ENCODE peak calls at places on chromosomes 16 and 17, in seven cellular contexts. One of them, this sample, is unnamed.

GRCh38 chr17:2086306-2086705 is 31.4 kb downstream of the HIC1 start:
- DNase-seq in sigmoid colon: no peak
- DNase-seq in skeletal muscle cell: no peak
- DNase-seq in fibroblast of the aortic adventitia: no peak
- DNase-seq in DND-41: no peak
- DNase-seq in iPS DF 6.9: no peak
- DNase-seq in AG09309: no peak
- DNase-seq in this sample: no peak

GRCh38 chr16:85891776-85892166 is 7.2 kb upstream of the IRF8 start:
- DNase-seq in sigmoid colon: no peak
- DNase-seq in skeletal muscle cell: no peak
- DNase-seq in fibroblast of the aortic adventitia: no peak
- DNase-seq in DND-41: no peak
- DNase-seq in iPS DF 6.9: no peak
- DNase-seq in AG09309: no peak
- DNase-seq in this sample: no peak

GRCh38 chr16:16073884-16074781 is 124.7 kb downstream of the ABCC1 start:
- DNase-seq in sigmoid colon: no peak
- DNase-seq in skeletal muscle cell: peak
- DNase-seq in fibroblast of the aortic adventitia: peak
- DNase-seq in DND-41: no peak
- DNase-seq in iPS DF 6.9: no peak
- DNase-seq in AG09309: peak
- DNase-seq in this sample: peak

GRCh38 chr17:17672453-17673368 is 8.5 kb upstream of the RAI1 start:
- DNase-seq in sigmoid colon: no peak
- DNase-seq in skeletal muscle cell: no peak
- DNase-seq in fibroblast of the aortic adventitia: no peak
- DNase-seq in DND-41: no peak
- DNase-seq in iPS DF 6.9: no peak
- DNase-seq in AG09309: no peak
- DNase-seq in this sample: no peak

GRCh38 chr17:78817123-78817522 is 23.5 kb downstream of the USP36 start:
- DNase-seq in sigmoid colon: no peak
- DNase-seq in skeletal muscle cell: no peak
- DNase-seq in fibroblast of the aortic adventitia: no peak
- DNase-seq in DND-41: peak
- DNase-seq in iPS DF 6.9: no peak
- DNase-seq in AG09309: no peak
- DNase-seq in this sample: no peak

GRCh38 chr17:77602062-77602746 is 356.3 kb upstream of the TNRC6C start:
- DNase-seq in sigmoid colon: peak
- DNase-seq in skeletal muscle cell: peak
- DNase-seq in fibroblast of the aortic adventitia: peak
- DNase-seq in DND-41: no peak
- DNase-seq in iPS DF 6.9: no peak
- DNase-seq in AG09309: peak
- DNase-seq in this sample: peak

GRCh38 chr16:897200-897543 is 73.6 kb downstream of the LMF1 start:
- DNase-seq in sigmoid colon: no peak
- DNase-seq in skeletal muscle cell: no peak
- DNase-seq in fibroblast of the aortic adventitia: no peak
- DNase-seq in DND-41: no peak
- DNase-seq in iPS DF 6.9: no peak
- DNase-seq in AG09309: no peak
- DNase-seq in this sample: no peak

GRCh38 chr17:4366312-4367063 is at the start of gene UBE2G1:
- DNase-seq in sigmoid colon: peak
- DNase-seq in skeletal muscle cell: peak
- DNase-seq in fibroblast of the aortic adventitia: peak
- DNase-seq in DND-41: peak
- DNase-seq in iPS DF 6.9: peak
- DNase-seq in AG09309: peak
- DNase-seq in this sample: peak

GRCh38 chr17:41335747-41336146 is 14.9 kb downstream of the KRT33A start:
- DNase-seq in sigmoid colon: no peak
- DNase-seq in skeletal muscle cell: no peak
- DNase-seq in fibroblast of the aortic adventitia: no peak
- DNase-seq in DND-41: no peak
- DNase-seq in iPS DF 6.9: no peak
- DNase-seq in AG09309: no peak
- DNase-seq in this sample: no peak
- H3K4me3 ChIP-seq in sigmoid colon: no peak
- H3K4me3 ChIP-seq in skeletal muscle cell: no peak
- H3K4me3 ChIP-seq in fibroblast of the aortic adventitia: no peak
- H3K4me3 ChIP-seq in DND-41: no peak
- H3K4me3 ChIP-seq in iPS DF 6.9: no peak
- H3K4me3 ChIP-seq in AG09309: no peak
- H3K4me3 ChIP-seq in this sample: no peak

DNA sequence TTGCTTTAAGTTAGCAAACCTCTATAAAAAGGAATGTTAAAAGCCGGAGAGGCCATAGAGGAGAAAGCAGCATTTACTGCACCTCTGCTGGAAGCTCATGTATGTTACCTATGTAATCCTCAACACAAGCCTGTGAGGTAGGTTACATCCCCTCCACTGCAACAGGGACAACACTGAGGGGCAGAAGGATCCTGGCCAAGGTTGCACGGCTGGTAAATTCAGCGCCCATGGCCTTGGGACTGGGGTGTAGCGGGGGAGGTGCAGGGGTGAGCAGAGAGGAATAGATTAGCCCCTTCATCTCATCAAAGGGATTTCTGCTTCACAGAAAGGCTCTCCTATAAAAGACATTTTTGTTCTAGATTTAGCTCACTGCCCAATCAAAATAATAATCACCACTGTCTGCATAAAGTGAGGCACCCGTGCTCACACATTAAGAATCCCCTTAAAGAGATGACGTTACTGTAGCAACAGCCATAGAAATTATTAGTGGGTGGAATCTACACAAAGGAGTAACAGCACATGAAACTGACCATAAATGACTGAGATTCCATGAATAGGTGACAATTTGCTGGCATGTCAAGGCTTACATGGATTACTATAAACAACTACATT is 3.3 kb downstream of the ZCCHC14 start:
- DNase-seq in sigmoid colon: no peak
- DNase-seq in skeletal muscle cell: no peak
- DNase-seq in fibroblast of the aortic adventitia: no peak
- DNase-seq in DND-41: no peak
- DNase-seq in iPS DF 6.9: no peak
- DNase-seq in AG09309: no peak
- DNase-seq in this sample: no peak
- H3K4me3 ChIP-seq in sigmoid colon: no peak
- H3K4me3 ChIP-seq in skeletal muscle cell: no peak
- H3K4me3 ChIP-seq in fibroblast of the aortic adventitia: peak
- H3K4me3 ChIP-seq in DND-41: no peak
- H3K4me3 ChIP-seq in iPS DF 6.9: no peak
- H3K4me3 ChIP-seq in AG09309: peak
- H3K4me3 ChIP-seq in this sample: no peak

GRCh38 chr16:31043352-31043751 is 10.0 kb downstream of the STX4 start:
- DNase-seq in sigmoid colon: no peak
- DNase-seq in skeletal muscle cell: no peak
- DNase-seq in fibroblast of the aortic adventitia: no peak
- DNase-seq in DND-41: no peak
- DNase-seq in iPS DF 6.9: no peak
- DNase-seq in AG09309: no peak
- DNase-seq in this sample: no peak
- H3K4me3 ChIP-seq in sigmoid colon: no peak
- H3K4me3 ChIP-seq in skeletal muscle cell: no peak
- H3K4me3 ChIP-seq in fibroblast of the aortic adventitia: no peak
- H3K4me3 ChIP-seq in DND-41: no peak
- H3K4me3 ChIP-seq in iPS DF 6.9: no peak
- H3K4me3 ChIP-seq in AG09309: no peak
- H3K4me3 ChIP-seq in this sample: no peak

DNA sequence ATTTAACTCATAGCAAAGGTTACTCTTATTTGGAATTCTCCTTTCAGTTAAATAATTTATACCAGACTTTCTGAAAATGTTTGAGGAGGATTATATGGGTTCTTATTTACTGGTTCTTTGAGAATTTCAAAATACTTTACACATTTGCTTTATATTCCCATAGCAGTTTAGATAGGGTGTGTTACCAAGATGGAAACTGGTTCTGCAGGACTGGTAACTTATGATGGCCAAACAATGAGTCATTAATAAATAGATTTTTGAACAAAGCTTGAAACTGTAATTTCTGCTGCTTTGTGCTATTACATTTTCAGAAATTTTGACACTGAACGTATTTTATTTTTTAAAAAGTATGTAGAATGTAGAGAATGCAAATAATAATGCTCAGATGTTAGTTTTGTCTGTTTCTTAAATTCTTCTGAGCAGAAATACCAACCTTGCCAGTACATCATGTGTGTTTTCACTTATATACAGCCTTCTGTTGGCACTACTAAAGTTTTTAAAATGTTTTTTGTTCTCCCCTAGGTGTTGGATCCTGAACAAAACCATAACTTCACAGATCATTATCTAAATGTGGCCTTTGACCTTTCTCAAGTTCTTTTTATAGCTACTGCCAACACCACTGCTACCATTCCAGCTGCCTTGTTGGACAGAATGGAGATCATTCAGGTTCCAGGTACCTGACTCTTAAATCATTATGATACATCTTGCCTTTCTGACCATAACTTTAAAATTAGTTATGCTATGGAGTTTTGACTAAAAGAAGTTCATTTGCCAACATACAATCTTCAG is 48.3 kb upstream of the ABCC11 start:
- DNase-seq in sigmoid colon: no peak
- DNase-seq in skeletal muscle cell: no peak
- DNase-seq in fibroblast of the aortic adventitia: no peak
- DNase-seq in DND-41: no peak
- DNase-seq in iPS DF 6.9: no peak
- DNase-seq in AG09309: no peak
- DNase-seq in this sample: no peak
- H3K4me3 ChIP-seq in sigmoid colon: no peak
- H3K4me3 ChIP-seq in skeletal muscle cell: no peak
- H3K4me3 ChIP-seq in fibroblast of the aortic adventitia: no peak
- H3K4me3 ChIP-seq in DND-41: no peak
- H3K4me3 ChIP-seq in iPS DF 6.9: no peak
- H3K4me3 ChIP-seq in AG09309: no peak
- H3K4me3 ChIP-seq in this sample: no peak

GRCh38 chr16:73066927-73067670 is 19.2 kb upstream of the ZFHX3 start:
- DNase-seq in sigmoid colon: peak
- DNase-seq in skeletal muscle cell: peak
- DNase-seq in fibroblast of the aortic adventitia: peak
- DNase-seq in DND-41: no peak
- DNase-seq in iPS DF 6.9: no peak
- DNase-seq in AG09309: no peak
- DNase-seq in this sample: peak
- H3K4me3 ChIP-seq in sigmoid colon: no peak
- H3K4me3 ChIP-seq in skeletal muscle cell: peak
- H3K4me3 ChIP-seq in fibroblast of the aortic adventitia: no peak
- H3K4me3 ChIP-seq in DND-41: no peak
- H3K4me3 ChIP-seq in iPS DF 6.9: no peak
- H3K4me3 ChIP-seq in AG09309: no peak
- H3K4me3 ChIP-seq in this sample: no peak

GRCh38 chr17:31581022-31581483 is 189.6 kb downstream of the RAB11FIP4 start:
- DNase-seq in sigmoid colon: peak
- DNase-seq in skeletal muscle cell: peak
- DNase-seq in fibroblast of the aortic adventitia: peak
- DNase-seq in DND-41: no peak
- DNase-seq in iPS DF 6.9: no peak
- DNase-seq in AG09309: no peak
- DNase-seq in this sample: peak
- H3K4me3 ChIP-seq in sigmoid colon: no peak
- H3K4me3 ChIP-seq in skeletal muscle cell: no peak
- H3K4me3 ChIP-seq in fibroblast of the aortic adventitia: no peak
- H3K4me3 ChIP-seq in DND-41: no peak
- H3K4me3 ChIP-seq in iPS DF 6.9: no peak
- H3K4me3 ChIP-seq in AG09309: no peak
- H3K4me3 ChIP-seq in this sample: no peak

DNA sequence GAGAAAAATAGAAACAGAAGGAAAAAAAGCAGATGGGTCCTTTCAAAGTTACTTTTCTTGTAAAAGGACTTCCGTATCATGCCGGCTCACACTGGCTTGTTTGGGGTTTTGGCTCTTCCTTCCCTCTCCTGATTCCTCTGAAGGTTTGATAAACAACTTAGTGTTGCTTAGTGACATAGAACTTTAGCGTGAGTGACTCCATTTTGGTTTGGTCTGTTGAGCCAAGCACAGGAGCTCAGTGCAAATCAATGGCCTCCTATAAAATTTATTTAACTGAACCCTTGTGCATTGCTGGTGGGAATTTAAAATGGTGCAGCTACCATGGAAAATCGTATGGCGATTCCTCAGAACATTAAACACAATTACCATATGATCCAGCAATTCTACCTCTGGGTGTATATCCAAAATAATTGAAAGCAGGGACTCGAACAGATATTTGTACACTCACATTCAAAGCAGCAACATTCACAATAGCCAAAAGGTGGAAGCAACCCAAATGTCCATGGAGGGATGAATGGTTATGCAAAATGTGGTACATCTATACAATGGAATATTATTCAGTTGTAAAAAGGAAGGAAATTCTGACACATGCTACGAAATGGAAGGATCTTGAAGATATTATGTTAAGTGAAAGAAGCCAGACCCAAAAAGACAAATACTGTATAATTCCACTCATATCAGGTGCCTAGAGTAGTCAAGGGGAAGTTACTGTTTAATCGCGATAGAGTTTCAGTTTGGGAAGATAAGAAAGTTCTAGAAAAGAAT is 1.1 kb upstream of the TUBG2 start:
- DNase-seq in sigmoid colon: no peak
- DNase-seq in skeletal muscle cell: no peak
- DNase-seq in fibroblast of the aortic adventitia: no peak
- DNase-seq in DND-41: no peak
- DNase-seq in iPS DF 6.9: no peak
- DNase-seq in AG09309: no peak
- DNase-seq in this sample: no peak
- H3K4me3 ChIP-seq in sigmoid colon: no peak
- H3K4me3 ChIP-seq in skeletal muscle cell: no peak
- H3K4me3 ChIP-seq in fibroblast of the aortic adventitia: no peak
- H3K4me3 ChIP-seq in DND-41: no peak
- H3K4me3 ChIP-seq in iPS DF 6.9: no peak
- H3K4me3 ChIP-seq in AG09309: no peak
- H3K4me3 ChIP-seq in this sample: no peak